ENCODE peak calls at places on chromosomes 5 and 9, in four cellular contexts. N is mammary epithelial cell, A is breast epithelium, G is HL-60. R is an unnamed sample.

GRCh38 chr5:117218789-117219188 is 644.2 kb upstream of the SEMA6A start:
- DNase-seq in N (no peak), G (no peak), A (no peak), R (no peak)

GRCh38 chr5:144198386-144198785 is 27.7 kb downstream of the KCTD16 start:
- DNase-seq in G (no peak), A (no peak), N (no peak), R (no peak)

GRCh38 chr9:114860187-114860586 is 54.3 kb upstream of the TNFSF15 start:
- DNase-seq in G (no peak), N (no peak), A (no peak), R (no peak)

GRCh38 chr5:97182571-97183099 is 412 bp downstream of the RIOK2 start:
- DNase-seq in A (no peak), N (no peak), G (no peak), R (no peak)

GRCh38 chr9:115002371-115003120 is 72.2 kb upstream of the TNFSF8 start:
- DNase-seq in N (no peak), G (no peak), A (no peak), R (no peak)

GRCh38 chr9:108787664-108788048 is 68.1 kb downstream of the ACTL7B start:
- DNase-seq in A (no peak), N (peak), G (no peak), R (no peak)

GRCh38 chr9:116230233-116230632 is 76.6 kb downstream of the PAPPA start:
- DNase-seq in N (no peak), A (no peak), G (no peak), R (no peak)

GRCh38 chr9:37990404-37991015 is 78.5 kb downstream of the SHB start:
- DNase-seq in N (no peak), A (no peak), G (no peak), R (no peak)

GRCh38 chr9:130299785-130300615 is 34.4 kb downstream of the HMCN2 start:
- DNase-seq in N (no peak), G (no peak), A (no peak), R (no peak)

GRCh38 chr5:79932510-79933504 is 58.3 kb downstream of the MTX3 start:
- DNase-seq in G (no peak), N (peak), A (no peak), R (no peak)

GRCh38 chr5:159442210-159442850 is 112.0 kb upstream of the IL12B start:
- DNase-seq in G (no peak), A (no peak), N (no peak), R (no peak)

GRCh38 chr9:129451669-129452068 is 169.2 kb downstream of the C9orf50 start:
- DNase-seq in A (peak), G (no peak), N (no peak), R (no peak)

GRCh38 chr5:36152324-36153298 is 700 bp downstream of the SKP2 start:
- DNase-seq in N (no peak), G (no peak), A (no peak), R (peak)

GRCh38 chr9:133086894-133087293 is 25.1 kb downstream of the CEL start:
- DNase-seq in A (no peak), G (no peak), N (no peak), R (no peak)

GRCh38 chr5:178078197-178078995 is 34.9 kb upstream of the N4BP3 start:
- DNase-seq in A (peak), N (peak), G (no peak), R (no peak)

GRCh38 chr5:124995451-124995850 is 249.0 kb upstream of the ZNF608 start:
- DNase-seq in A (no peak), G (no peak), N (no peak), R (no peak)

GRCh38 chr9:93187047-93187446 is 3.1 kb downstream of the WNK2 start:
- DNase-seq in G (no peak), N (no peak), A (no peak), R (no peak)

GRCh38 chr5:15695171-15695676 is 195.2 kb downstream of the FBXL7 start:
- DNase-seq in G (no peak), N (no peak), A (no peak), R (no peak)

GRCh38 chr5:73692166-73692640 is 66.2 kb downstream of the ARHGEF28 start:
- DNase-seq in N (peak), G (no peak), A (no peak), R (no peak)

GRCh38 chr9:121510766-121511555 is 11.3 kb upstream of the GGTA1 start:
- DNase-seq in G (no peak), N (no peak), A (no peak), R (no peak)

GRCh38 chr9:114723926-114724325 is 41.9 kb upstream of the TEX48 start:
- DNase-seq in G (no peak), N (no peak), A (no peak), R (no peak)

GRCh38 chr9:121958530-121958929 is 134.6 kb downstream of the TTLL11 start:
- DNase-seq in A (no peak), G (no peak), N (peak), R (no peak)

GRCh38 chr5:129018836-129019235 is 53.5 kb downstream of the SLC27A6 start:
- DNase-seq in N (no peak), G (no peak), A (no peak), R (no peak)

GRCh38 chr9:107982735-107983134 is 493.2 kb upstream of the KLF4 start:
- DNase-seq in G (no peak), A (no peak), N (no peak), R (no peak)

GRCh38 chr5:73365301-73365853 is 83.2 kb downstream of the FOXD1 start:
- DNase-seq in N (peak), A (no peak), G (no peak), R (no peak)

GRCh38 chr9:132201139-132201538 is 39.3 kb downstream of the NTNG2 start:
- DNase-seq in G (no peak), A (no peak), N (no peak), R (no peak)

GRCh38 chr9:135508211-135508820 is 7.8 kb downstream of the MRPS2 start:
- DNase-seq in G (no peak), N (no peak), A (peak), R (no peak)

GRCh38 chr9:72292184-72292787 is 72.7 kb downstream of the ZFAND5 start:
- DNase-seq in G (no peak), N (peak), A (no peak), R (no peak)

GRCh38 chr9:86585422-86586143 is 231.4 kb upstream of the TUT7 start:
- DNase-seq in A (no peak), G (no peak), N (no peak), R (no peak)

GRCh38 chr5:160573318-160573717 is 151.7 kb downstream of the PTTG1 start:
- DNase-seq in N (no peak), A (no peak), G (no peak), R (no peak)

GRCh38 chr9:83677596-83677995 is 30.2 kb downstream of the UBQLN1 start:
- DNase-seq in N (no peak), G (no peak), A (no peak), R (no peak)

GRCh38 chr9:78026416-78026815 is 5.2 kb downstream of the GNAQ start:
- DNase-seq in N (no peak), G (no peak), A (no peak), R (no peak)

DNA sequence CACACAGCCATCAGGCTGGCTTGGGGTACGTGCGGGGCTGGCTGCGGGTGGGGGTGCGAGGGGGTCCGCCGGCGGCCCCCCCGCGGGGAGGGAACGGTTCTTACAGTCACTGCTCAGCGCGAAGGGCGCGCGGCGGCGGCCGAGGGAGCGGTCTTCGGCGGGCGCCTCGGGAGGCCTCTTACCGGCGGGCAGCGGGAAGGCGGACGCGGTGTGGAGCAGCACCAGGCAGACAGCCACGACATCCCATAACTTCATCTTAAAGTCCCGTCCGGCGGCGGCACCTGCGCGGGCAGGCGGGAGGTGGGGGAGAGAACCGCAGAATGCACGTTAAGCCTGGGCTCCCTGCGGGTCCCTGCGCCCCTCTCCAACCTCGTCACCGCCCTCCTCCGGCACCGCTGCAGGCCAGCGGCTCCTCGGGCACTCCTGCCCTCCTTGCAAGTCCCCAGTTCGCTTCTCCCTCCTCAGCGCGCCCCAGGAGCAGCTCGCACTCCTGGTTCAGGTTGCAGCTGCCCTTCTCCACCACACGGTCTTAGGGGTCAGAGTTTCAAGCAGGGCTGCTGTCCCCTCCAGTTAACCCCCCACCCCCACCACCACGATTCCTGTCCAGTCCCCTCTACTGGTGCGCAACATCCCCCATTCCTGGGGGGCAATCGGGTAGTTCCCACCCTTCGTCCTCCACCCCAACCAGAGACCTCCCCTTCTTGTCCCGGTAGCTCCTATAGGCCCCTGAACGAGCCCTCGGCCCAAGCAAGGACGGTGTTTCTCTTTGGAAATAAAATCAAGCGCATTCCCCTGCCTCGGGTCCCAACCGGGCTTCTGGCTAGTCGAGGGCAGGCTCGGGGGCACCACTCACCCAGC is 5.1 kb downstream of the GDNF start:
- DNase-seq in N (no peak), A (no peak), G (no peak), R (no peak)
- H3K4me3 ChIP-seq in N (peak), A (peak), G (no peak), R (no peak)

GRCh38 chr5:141359790-141360426 is at the start of gene PCDHGB2:
- DNase-seq in A (no peak), G (no peak), N (no peak), R (peak)
- H3K4me3 ChIP-seq in A (peak), G (no peak), N (peak), R (no peak)

GRCh38 chr5:139795074-139796001 is at the start of gene PSD2:
- DNase-seq in A (no peak), N (peak), G (no peak), R (no peak)
- H3K4me3 ChIP-seq in A (peak), N (peak), G (no peak), R (no peak)

DNA sequence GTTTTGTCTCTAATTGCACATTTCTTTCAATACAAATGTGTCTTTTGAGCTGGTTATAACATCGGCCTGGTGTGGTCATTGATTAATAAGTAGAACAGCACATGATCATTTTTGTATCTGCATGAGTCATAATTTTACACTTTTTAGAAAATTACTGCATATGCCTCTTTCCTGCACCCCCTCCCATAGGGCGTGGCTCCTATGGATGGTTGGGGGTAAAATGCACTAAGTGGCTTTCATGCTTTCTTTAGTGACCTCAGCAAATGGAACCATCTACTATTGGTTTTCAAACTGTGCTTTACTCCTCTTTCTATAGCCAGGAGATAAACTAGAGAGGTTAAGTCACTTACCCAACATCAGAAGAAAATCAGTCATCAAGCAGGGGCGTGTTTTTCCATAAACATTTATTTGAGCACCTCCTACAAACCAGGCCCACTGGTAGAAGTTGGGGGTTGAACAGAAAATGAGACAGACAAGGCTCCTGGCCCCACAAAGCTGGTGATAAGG is 3.8 kb downstream of the ANXA6 start:
- DNase-seq in N (no peak), G (no peak), A (no peak), R (no peak)
- H3K4me3 ChIP-seq in N (no peak), G (no peak), A (no peak), R (no peak)

R was measured in DND-41.